ENCODE peak calls at places on chromosome 16, in ten cellular contexts. E, D, V, O, W, U, J, Z, K and H are unnamed samples.

GRCh38 chr16:2243781-2244180 is 7.5 kb downstream of the DNASE1L2 start:
- DNase-seq in E (no peak), D (no peak), V (no peak), O (no peak), W (no peak), U (no peak), J (no peak), Z (no peak), K (no peak), H (no peak)

GRCh38 chr16:79261461-79261860 is 339.1 kb downstream of the MAF start:
- DNase-seq in E (peak; percentile 61), D (peak; percentile 22), V (no peak), O (no peak), W (no peak), U (no peak), J (peak; percentile 73), Z (no peak), K (peak; percentile 80), H (no peak)

GRCh38 chr16:24729967-24730815 is 740 bp downstream of the TNRC6A start:
- DNase-seq in E (peak; percentile 65), D (peak; percentile 9), V (peak; percentile 20), O (no peak), W (no peak), U (no peak), J (peak; percentile 70), Z (no peak), K (no peak), H (no peak)

GRCh38 chr16:87580855-87581261 is 21.4 kb upstream of the JPH3 start:
- DNase-seq in E (no peak), D (peak; percentile 81), V (no peak), O (no peak), W (no peak), U (peak; percentile 93), J (no peak), Z (no peak), K (no peak), H (peak; percentile 12)

GRCh38 chr16:985237-985636 is 3.7 kb downstream of the SOX8 start:
- DNase-seq in E (no peak), D (no peak), V (no peak), O (no peak), W (no peak), U (no peak), J (no peak), Z (no peak), K (no peak), H (no peak)

GRCh38 chr16:72939247-72939646 is 108.7 kb downstream of the ZFHX3 start:
- DNase-seq in E (peak; percentile 68), D (peak; percentile 64), V (peak; percentile 56), O (no peak), W (no peak), U (peak; percentile 42), J (peak; percentile 43), Z (no peak), K (no peak), H (peak; percentile 56)

GRCh38 chr16:50368410-50369132 is at the start of gene BRD7:
- DNase-seq in E (peak; percentile 74), D (peak; percentile 54), V (peak; percentile 17), O (no peak), W (no peak), U (peak; percentile 48), J (peak; percentile 87), Z (no peak), K (peak; percentile 85), H (peak; percentile 56)

GRCh38 chr16:69927056-69927757 is 23.9 kb upstream of the CLEC18A start:
- DNase-seq in E (peak; percentile 89), D (no peak), V (peak; percentile 35), O (no peak), W (no peak), U (peak; percentile 87), J (no peak), Z (no peak), K (peak; percentile 80), H (no peak)

GRCh38 chr16:4200000-4200780 is 41.7 kb downstream of the SRL start:
- DNase-seq in E (peak; percentile 86), D (peak; percentile 72), V (peak; percentile 39), O (no peak), W (peak; percentile 77), U (peak; percentile 40), J (peak; percentile 89), Z (no peak), K (peak; percentile 82), H (peak; percentile 69)

GRCh38 chr16:13453325-13453724 is 466.6 kb upstream of the ERCC4 start:
- DNase-seq in E (no peak), D (no peak), V (no peak), O (peak; percentile 2), W (no peak), U (peak; percentile 17), J (no peak), Z (no peak), K (no peak), H (no peak)

GRCh38 chr16:71421911-71422310 is 19.9 kb downstream of the TLE7 start:
- DNase-seq in E (no peak), D (peak; percentile 46), V (no peak), O (no peak), W (no peak), U (no peak), J (peak; percentile 33), Z (no peak), K (no peak), H (peak; percentile 23)

GRCh38 chr16:29857133-29857760 is 5.8 kb downstream of the CDIPT start:
- DNase-seq in E (peak; percentile 58), D (no peak), V (no peak), O (no peak), W (no peak), U (peak; percentile 73), J (no peak), Z (no peak), K (no peak), H (no peak)

GRCh38 chr16:53743149-53743566 is 39.2 kb downstream of the FTO start:
- DNase-seq in E (no peak), D (peak; percentile 70), V (no peak), O (no peak), W (no peak), U (no peak), J (no peak), Z (no peak), K (no peak), H (peak; percentile 43)

GRCh38 chr16:20865420-20866126 is 34.6 kb downstream of the DCUN1D3 start:
- DNase-seq in E (no peak), D (peak; percentile 35), V (no peak), O (peak; percentile 71), W (no peak), U (peak; percentile 77), J (no peak), Z (no peak), K (no peak), H (peak; percentile 14)

GRCh38 chr16:5504028-5504758 is 406.6 kb upstream of the EEF2KMT start:
- DNase-seq in E (peak; percentile 63), D (no peak), V (no peak), O (no peak), W (no peak), U (peak; percentile 19), J (no peak), Z (no peak), K (no peak), H (no peak)

GRCh38 chr16:5498562-5498961 is 401.0 kb upstream of the EEF2KMT start:
- DNase-seq in E (no peak), D (no peak), V (no peak), O (no peak), W (no peak), U (no peak), J (no peak), Z (no peak), K (no peak), H (no peak)

GRCh38 chr16:5502944-5503343 is 405.3 kb upstream of the EEF2KMT start:
- DNase-seq in E (no peak), D (no peak), V (no peak), O (no peak), W (no peak), U (no peak), J (no peak), Z (no peak), K (no peak), H (no peak)

GRCh38 chr16:5502467-5502869 is 404.9 kb upstream of the EEF2KMT start:
- DNase-seq in E (peak; percentile 78), D (peak; percentile 17), V (no peak), O (no peak), W (no peak), U (peak; percentile 6), J (peak; percentile 35), Z (no peak), K (no peak), H (no peak)

DNA sequence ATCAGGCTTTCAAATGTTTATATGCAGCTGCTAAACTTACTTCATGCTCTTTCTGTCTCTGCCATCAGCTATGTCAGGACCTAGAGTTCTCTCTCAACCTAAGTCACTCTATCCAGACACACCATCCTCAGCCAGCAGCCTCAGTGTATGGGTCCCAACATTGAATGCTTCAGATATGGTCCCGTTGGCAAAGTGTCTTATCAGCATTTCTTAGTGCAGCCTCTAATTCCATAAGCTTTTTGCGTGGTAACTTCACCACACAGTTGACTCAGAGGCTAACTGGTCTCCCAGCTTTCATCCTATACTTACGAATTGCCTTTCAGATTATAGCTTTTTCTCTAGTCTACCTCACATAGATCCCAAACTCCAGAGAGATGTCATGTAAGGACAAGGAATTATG is 402.9 kb upstream of the EEF2KMT start:
- DNase-seq in E (no peak), D (no peak), V (no peak), O (no peak), W (no peak), U (no peak), J (no peak), Z (no peak), K (no peak), H (no peak)
- H3K9me3 ChIP-seq in E (no peaks in the 10 kb centered on the region), D (no peaks in the 10 kb centered on the region), V (no peaks in the 10 kb centered on the region), O (peaks cover 8% of the 10 kb centered on the region), W (peaks cover 2% of the 10 kb centered on the region), U (no peaks in the 10 kb centered on the region), J (no peaks in the 10 kb centered on the region), Z (no peaks in the 10 kb centered on the region), K (no peaks in the 10 kb centered on the region), H (no peaks in the 10 kb centered on the region)

DNA sequence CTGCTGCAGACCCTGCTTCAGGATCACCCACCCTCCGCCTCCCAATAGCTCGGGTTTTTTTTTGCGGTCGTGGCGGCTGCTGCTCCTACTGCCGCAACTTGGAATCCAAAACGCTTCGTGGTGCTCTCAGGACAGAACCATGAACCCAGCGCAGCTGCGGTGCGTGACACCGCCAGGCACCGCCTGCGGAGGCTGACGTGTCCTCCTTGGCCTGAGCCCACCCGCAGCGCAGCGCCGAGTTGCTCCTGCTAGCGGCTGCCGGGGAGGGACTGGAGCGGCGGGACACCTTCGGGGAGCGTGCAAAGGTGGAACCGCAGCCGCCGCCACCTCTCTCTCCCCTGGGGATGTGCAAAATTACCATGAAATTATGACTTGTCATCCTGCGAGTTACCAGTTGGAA is 1893.0 kb downstream of the TP53TG3F start:
- DNase-seq in E (no peak), D (no peak), V (no peak), O (no peak), W (no peak), U (no peak), J (no peak), Z (no peak), K (no peak), H (no peak)
- H3K9me3 ChIP-seq in E (no peaks in the 10 kb centered on the region), D (peaks cover 4% of the 10 kb centered on the region), V (no peaks in the 10 kb centered on the region), O (no peaks in the 10 kb centered on the region), W (peaks cover 4% of the 10 kb centered on the region), U (no peaks in the 10 kb centered on the region), J (peaks cover 52% of the 10 kb centered on the region), Z (no peaks in the 10 kb centered on the region), K (peaks cover 20% of the 10 kb centered on the region), H (peaks cover 5% of the 10 kb centered on the region)

GRCh38 chr16:31754998-31755615 is 118.5 kb upstream of the ZNF267 start:
- DNase-seq in E (no peak), D (peak; percentile 10), V (no peak), O (no peak), W (no peak), U (no peak), J (no peak), Z (no peak), K (no peak), H (no peak)
- H3K9me3 ChIP-seq in E (peaks cover 43% of the 10 kb centered on the region), D (peaks cover 92% of the 10 kb centered on the region), V (peaks cover 17% of the 10 kb centered on the region), O (peaks cover 32% of the 10 kb centered on the region), W (peaks cover 9% of the 10 kb centered on the region), U (no peaks in the 10 kb centered on the region), J (peaks cover 96% of the 10 kb centered on the region), Z (peaks cover 73% of the 10 kb centered on the region), K (peaks cover 96% of the 10 kb centered on the region), H (peaks cover 34% of the 10 kb centered on the region)

GRCh38 chr16:31745900-31746299 is 127.7 kb upstream of the ZNF267 start:
- DNase-seq in E (no peak), D (no peak), V (no peak), O (no peak), W (no peak), U (no peak), J (no peak), Z (no peak), K (no peak), H (no peak)
- H3K9me3 ChIP-seq in E (peaks cover 11% of the 10 kb centered on the region), D (peaks cover 53% of the 10 kb centered on the region), V (peaks cover 29% of the 10 kb centered on the region), O (peaks cover 14% of the 10 kb centered on the region), W (peaks cover 14% of the 10 kb centered on the region), U (no peaks in the 10 kb centered on the region), J (peaks cover 92% of the 10 kb centered on the region), Z (peaks cover 21% of the 10 kb centered on the region), K (peaks cover 90% of the 10 kb centered on the region), H (peaks cover 11% of the 10 kb centered on the region)